ENCODE peak calls at places on chromosome 16, in five cellular contexts. V is B cell, O is NCI-H748 treated with DMSO at 0.1 percent for 48 hours, K is cardiac fibroblast, E is NT2/D1. P is an unnamed sample.

GRCh38 chr16:79599256-79599836 is 1.2 kb downstream of the MAF start:
- DNase-seq in V (peak; percentile 73), O (no peak), K (peak; percentile 2), E (no peak), P (peak; percentile 21)

GRCh38 chr16:5328546-5328945 is 231.0 kb upstream of the EEF2KMT start:
- DNase-seq in V (no peak), O (no peak), K (no peak), E (no peak), P (no peak)

GRCh38 chr16:75621170-75621477 is 2.0 kb downstream of the ADAT1 start:
- DNase-seq in V (no peak), O (no peak), K (peak; percentile 41), E (no peak), P (no peak)

GRCh38 chr16:77359065-77359502 is 75.8 kb downstream of the ADAMTS18 start:
- DNase-seq in V (no peak), O (peak; percentile 73), K (no peak), E (peak; percentile 30), P (no peak)

GRCh38 chr16:85163278-85164112 is 51.2 kb upstream of the CIBAR2 start:
- DNase-seq in V (no peak), O (no peak), K (no peak), E (no peak), P (no peak)

GRCh38 chr16:55039511-55039910 is 108.8 kb downstream of the IRX5 start:
- DNase-seq in V (no peak), O (no peak), K (no peak), E (no peak), P (no peak)

GRCh38 chr16:716250-716607 is 1.3 kb downstream of the METRN start:
- DNase-seq in V (no peak), O (no peak), K (peak; percentile 83), E (no peak), P (no peak)

GRCh38 chr16:27526169-27526568 is 23.5 kb downstream of the GTF3C1 start:
- DNase-seq in V (no peak), O (no peak), K (peak; percentile 30), E (no peak), P (no peak)

P was measured in naive thymus-derived CD4-positive, alpha-beta T cell.